ENCODE peak calls at places on chromosomes 16 and 17, in four cellular contexts. B, J, Q and C are unnamed samples. For H3K27me3, the result is how much of the 10 kb centered on the place peaks cover.

GRCh38 chr17:39599665-39600468 is 7.9 kb downstream of the NEUROD2 start:
- DNase-seq in B (no peak), Q (no peak), J (no peak), C (no peak)

GRCh38 chr16:80824623-80825364 is 20.4 kb upstream of the CDYL2 start:
- DNase-seq in J (peak), B (peak), Q (no peak), C (peak)

GRCh38 chr17:51165680-51166197 is 472 bp upstream of the NME2 start:
- DNase-seq in Q (peak), J (no peak), B (peak), C (no peak)

GRCh38 chr17:59825533-59826316 is 67.0 kb downstream of the TUBD1 start:
- DNase-seq in J (no peak), Q (no peak), B (peak), C (peak)

GRCh38 chr16:82185012-82185411 is 15.0 kb upstream of the MPHOSPH6 start:
- DNase-seq in B (no peak), Q (no peak), J (no peak), C (no peak)

GRCh38 chr17:79473111-79473835 is 137.6 kb downstream of the RBFOX3 start:
- DNase-seq in B (no peak), Q (no peak), J (no peak), C (no peak)

GRCh38 chr17:12180644-12181261 is 160.1 kb downstream of the MAP2K4 start:
- DNase-seq in B (peak), J (peak), Q (no peak), C (peak)

GRCh38 chr16:25912321-25912720 is 220.6 kb downstream of the HS3ST4 start:
- DNase-seq in Q (no peak), B (no peak), J (no peak), C (no peak)

GRCh38 chr16:57023541-57024249 is 34.3 kb downstream of the NLRC5 start:
- DNase-seq in Q (no peak), B (no peak), J (no peak), C (no peak)

GRCh38 chr16:31201511-31202401 is 804 bp downstream of the PYCARD start:
- DNase-seq in J (no peak), B (no peak), Q (peak), C (peak)

GRCh38 chr17:9364837-9365430 is 210.7 kb downstream of the STX8 start:
- DNase-seq in Q (no peak), J (no peak), B (peak), C (no peak)

GRCh38 chr16:56448005-56448404 is 3.1 kb downstream of the NUDT21 start:
- DNase-seq in B (no peak), J (no peak), Q (no peak), C (no peak)

GRCh38 chr16:31071861-31072260 is 2.2 kb downstream of the ZNF668 start:
- DNase-seq in Q (no peak), J (no peak), B (peak), C (no peak)

GRCh38 chr17:73284339-73284738 is 22.7 kb upstream of the CPSF4L start:
- DNase-seq in Q (no peak), J (no peak), B (no peak), C (no peak)

GRCh38 chr17:39283896-39284295 is 58.2 kb upstream of the STAC2 start:
- DNase-seq in Q (no peak), J (no peak), B (no peak), C (no peak)

GRCh38 chr17:75722076-75722475 is 817 bp downstream of the ITGB4 start:
- DNase-seq in B (no peak), Q (no peak), J (no peak), C (no peak)

GRCh38 chr16:12437761-12438440 is 365.8 kb downstream of the CPPED1 start:
- DNase-seq in Q (no peak), B (no peak), J (no peak), C (no peak)

GRCh38 chr16:11780988-11781680 is 15.9 kb downstream of the ZC3H7A start:
- DNase-seq in Q (no peak), B (peak), J (no peak), C (no peak)

GRCh38 chr17:66301864-66302741 is at the start of gene PRKCA:
- DNase-seq in B (peak), Q (peak), J (peak), C (peak)

GRCh38 chr17:35865412-35866355 is 3.0 kb downstream of the HEATR9 start:
- DNase-seq in Q (no peak), B (peak), J (no peak), C (no peak)

GRCh38 chr17:63998050-63998720 is at the start of gene PRR29:
- DNase-seq in Q (peak), B (peak), J (peak), C (peak)

GRCh38 chr17:63997341-63998048 is 656 bp upstream of the PRR29 start:
- DNase-seq in B (no peak), J (no peak), Q (peak), C (no peak)

GRCh38 chr17:63996430-63997182 is 1.5 kb upstream of the PRR29 start:
- DNase-seq in B (no peak), Q (peak), J (no peak), C (no peak)

GRCh38 chr17:63993368-63993990 is 4.7 kb upstream of the PRR29 start:
- DNase-seq in J (no peak), B (no peak), Q (peak), C (no peak)

GRCh38 chr17:63995626-63996025 is 2.5 kb upstream of the PRR29 start:
- DNase-seq in J (no peak), B (no peak), Q (peak), C (no peak)
- H3K27me3 ChIP-seq in J (under half), B (half or more), Q (under half), C (under half)

DNA sequence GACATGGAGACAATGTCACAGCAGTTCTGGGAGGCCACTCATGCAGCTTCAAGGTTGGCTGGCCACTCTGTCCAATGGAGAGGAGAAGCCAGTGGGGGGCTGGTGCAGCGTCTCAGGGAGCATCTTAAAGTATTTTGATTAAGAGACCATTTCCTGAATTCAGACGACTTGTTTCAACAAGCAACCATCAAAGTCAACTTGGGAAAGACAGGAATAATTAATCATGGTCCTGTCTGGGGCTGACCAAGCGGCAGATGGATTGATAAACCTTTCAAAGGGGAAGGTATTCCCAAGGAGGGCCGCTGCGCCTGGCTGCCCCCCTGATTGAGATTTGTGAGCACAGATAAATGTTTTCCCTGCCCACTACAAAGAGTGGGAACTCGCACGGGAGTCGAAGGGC is 47.5 kb downstream of the HNF1B start:
- DNase-seq in B (no peak), Q (no peak), J (no peak), C (no peak)
- H2AK5ac ChIP-seq in B (no peak), Q (no peak), J (no peak), C (no peak)

DNA sequence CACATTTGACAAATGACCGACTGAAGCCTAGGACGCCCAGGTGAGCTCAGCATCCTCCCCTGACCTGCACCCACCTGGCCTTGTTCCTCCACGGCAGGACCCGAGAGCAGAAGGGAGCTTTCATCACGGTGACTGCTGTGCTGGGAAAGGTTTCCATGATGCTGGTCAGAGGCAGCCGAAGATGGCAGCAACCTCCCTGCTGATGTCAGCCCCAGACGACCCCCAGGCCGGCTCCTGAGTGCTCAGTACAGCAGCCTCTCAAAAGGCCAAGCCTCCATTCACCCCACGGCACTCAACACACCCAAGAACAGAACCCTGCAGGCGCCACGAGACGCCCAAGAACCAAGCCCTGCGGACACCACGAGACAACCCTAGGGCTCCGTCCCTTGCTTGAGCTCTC is 119.8 kb downstream of the ANKRD11 start:
- DNase-seq in B (no peak), J (no peak), Q (no peak), C (no peak)
- H3K27me3 ChIP-seq in B (under half), J (under half), Q (under half), C (under half)

DNA sequence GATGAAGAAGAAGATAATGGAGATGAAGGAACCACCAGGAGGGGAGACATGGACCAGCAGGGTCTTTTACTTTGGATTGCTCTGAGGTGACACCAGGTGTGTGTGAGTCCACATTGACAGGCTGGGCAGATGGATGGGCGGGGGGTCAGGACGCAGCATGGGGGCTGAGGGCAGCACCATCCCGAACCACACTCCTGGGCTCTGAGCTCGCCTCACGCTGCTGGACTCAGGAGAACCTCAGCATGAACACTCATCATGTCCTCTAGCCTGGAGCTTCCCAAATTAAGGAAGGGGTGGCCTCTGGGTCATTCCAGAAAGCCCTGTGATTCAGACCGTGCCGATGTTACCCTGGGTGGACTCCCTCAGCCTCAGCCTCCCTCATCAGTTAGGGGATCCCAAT is 50.4 kb upstream of the MAP3K14 start:
- DNase-seq in Q (peak), J (no peak), B (no peak), C (no peak)
- H2AK5ac ChIP-seq in Q (no peak), J (no peak), B (peak), C (no peak)

GRCh38 chr16:27841911-27842310 is 221.6 kb downstream of the GSG1L start:
- DNase-seq in J (no peak), Q (no peak), B (no peak), C (no peak)
- H3K27me3 ChIP-seq in J (under half), Q (under half), B (under half), C (under half)

GRCh38 chr16:4593069-4593468 is 21.6 kb downstream of the UBALD1 start:
- DNase-seq in Q (peak), B (no peak), J (no peak), C (no peak)

GRCh38 chr16:4594433-4595410 is 20.0 kb downstream of the UBALD1 start:
- DNase-seq in Q (no peak), B (no peak), J (no peak), C (no peak)

GRCh38 chr16:4588961-4589360 is 25.7 kb downstream of the UBALD1 start:
- DNase-seq in Q (no peak), B (no peak), J (no peak), C (no peak)

GRCh38 chr16:4591191-4591590 is 23.5 kb downstream of the UBALD1 start:
- DNase-seq in J (no peak), B (no peak), Q (no peak), C (no peak)

DNA sequence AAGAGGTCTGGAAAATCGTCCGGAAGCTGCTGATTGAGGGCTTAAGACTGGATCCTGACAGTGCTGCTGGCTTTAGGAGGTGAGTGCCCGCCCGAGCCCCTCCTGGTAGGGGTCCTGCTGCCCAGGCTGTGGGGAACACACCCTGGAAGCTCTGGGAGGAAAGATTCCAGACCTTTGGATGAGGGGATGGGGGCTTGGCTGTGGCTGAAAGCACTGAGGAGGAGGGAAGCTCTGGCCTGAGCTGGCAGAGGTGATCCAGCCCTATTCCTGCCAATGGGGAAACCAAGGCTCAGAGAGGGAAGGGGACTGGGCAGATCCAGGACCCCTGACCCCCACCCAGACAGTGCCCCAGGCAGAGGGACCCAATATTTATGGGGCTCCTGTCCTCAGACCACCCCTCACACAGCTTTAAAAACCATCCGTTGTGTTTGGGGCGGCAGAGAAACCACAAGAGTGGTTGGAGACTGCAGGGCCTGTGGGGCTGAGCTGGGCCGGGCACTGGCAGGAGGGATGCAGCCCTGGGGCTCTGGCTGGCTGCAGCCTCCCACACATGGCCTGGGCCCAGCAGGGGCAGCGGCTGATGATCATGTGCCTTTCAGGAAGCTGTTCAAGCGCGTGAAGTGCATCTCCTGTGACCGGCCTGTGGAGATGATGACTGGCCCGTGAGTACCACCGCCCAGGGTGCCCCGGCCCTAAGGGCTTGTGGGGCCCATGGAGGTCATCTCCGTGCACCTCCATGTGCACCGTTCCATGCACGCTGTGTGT is 22.8 kb downstream of the UBALD1 start:
- DNase-seq in J (no peak), Q (peak), B (no peak), C (no peak)
- H2AK5ac ChIP-seq in J (peak), Q (no peak), B (no peak), C (no peak)

DNA sequence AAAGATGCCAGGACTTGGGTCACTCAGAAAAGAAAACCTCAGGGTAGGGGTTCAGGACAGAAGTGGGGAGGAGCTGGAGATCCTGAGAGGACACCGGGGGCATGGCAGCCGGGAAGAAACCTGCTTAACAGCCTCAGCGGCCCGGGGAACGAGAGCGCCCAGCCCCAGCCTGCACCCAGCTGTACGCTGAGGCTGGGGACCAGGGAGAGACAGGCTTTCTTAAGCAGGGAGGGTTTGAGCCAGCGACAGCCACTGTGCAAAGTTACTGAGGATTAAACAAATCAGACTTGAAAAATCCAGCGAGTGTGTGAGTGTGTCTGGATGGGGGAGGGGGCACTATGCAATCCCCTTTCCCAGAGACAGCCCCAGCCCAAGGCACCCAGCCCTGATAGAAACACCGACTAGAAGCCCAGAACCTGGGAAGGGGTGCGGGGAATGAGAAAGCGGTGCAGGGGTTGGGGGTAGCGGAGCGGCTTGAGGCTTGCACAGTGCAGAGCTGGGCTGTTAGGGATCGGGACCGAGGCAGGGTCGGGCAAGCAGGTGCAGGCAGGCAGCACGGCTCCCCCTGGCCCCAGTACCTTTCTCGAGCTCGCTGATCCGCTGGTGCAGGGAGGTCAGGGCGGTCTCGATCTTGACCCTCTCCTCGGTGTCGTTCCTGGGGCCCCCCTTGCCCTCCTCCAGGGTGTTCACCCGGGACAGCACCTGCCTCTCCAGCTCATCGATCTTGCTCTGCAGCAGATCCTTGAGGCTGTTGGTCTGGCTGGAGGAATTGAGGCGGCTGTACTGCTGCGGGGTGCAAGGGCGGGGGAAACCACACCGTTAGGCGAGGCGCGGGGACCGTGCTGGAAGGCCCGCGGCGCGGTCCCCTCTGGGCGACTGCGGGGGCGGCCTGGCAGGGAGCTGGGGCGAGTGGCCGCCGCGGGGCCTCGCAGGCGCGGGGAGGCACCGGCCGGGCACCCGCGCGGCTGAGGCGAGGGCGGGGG is 1.2 kb downstream of the NPTX1 start:
- DNase-seq in B (no peak), Q (no peak), J (no peak), C (no peak)
- H3K27me3 ChIP-seq in B (under half), Q (half or more), J (half or more), C (half or more)

DNA sequence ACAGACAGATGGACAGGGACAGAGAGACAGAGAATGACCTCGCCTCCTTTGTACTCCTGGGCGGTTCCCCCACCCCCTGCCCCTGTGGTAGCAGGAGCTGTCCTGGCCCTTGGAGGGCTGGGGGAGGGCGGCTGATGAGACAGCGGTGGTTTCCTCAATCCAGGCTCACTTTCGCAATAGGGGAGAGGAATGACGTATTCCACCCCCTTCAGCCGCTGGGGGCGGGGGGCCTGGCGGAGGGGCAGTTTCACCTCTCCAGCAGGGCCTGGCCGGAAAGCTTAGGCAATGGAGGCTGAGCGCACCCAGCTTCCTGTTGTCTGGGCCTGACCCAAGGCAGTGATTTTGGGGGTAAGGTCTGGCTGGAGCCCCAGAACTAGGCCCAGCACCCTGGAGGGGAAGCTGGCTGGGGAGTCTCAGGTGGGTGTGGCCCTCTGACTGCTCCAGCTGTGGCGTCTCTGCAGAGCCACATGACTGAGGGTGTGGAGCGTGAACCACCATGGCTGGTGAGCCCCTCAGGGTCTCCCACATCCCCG is 7.4 kb downstream of the FMNL1 start:
- DNase-seq in J (no peak), B (peak), Q (peak), C (peak)
- H2AK5ac ChIP-seq in J (peak), B (peak), Q (no peak), C (no peak)